ENCODE peak calls at places on chromosomes 13 and 19, in five cellular contexts. G is esophagus squamous epithelium, X is fibroblast of the conjunctiva, B is substantia nigra, N is Calu3. W is an unnamed sample.

GRCh38 chr19:12272980-12273901 is 21.4 kb downstream of the ZNF44 start:
- DNase-seq in B (no peak), N (no peak), X (no peak), G (no peak), W (no peak)

GRCh38 chr19:2634228-2634951 is 68.1 kb downstream of the GNG7 start:
- DNase-seq in N (no peak), G (no peak), B (no peak), X (no peak), W (no peak)

GRCh38 chr19:36182612-36183454 is 30.6 kb upstream of the COX7A1 start:
- DNase-seq in B (no peak), N (no peak), X (no peak), G (no peak), W (no peak)

GRCh38 chr19:49441960-49442350 is 628 bp upstream of the SLC17A7 start:
- DNase-seq in N (no peak), X (no peak), B (no peak), G (no peak), W (no peak)

GRCh38 chr13:41058229-41059070 is 2.9 kb upstream of the WBP4 start:
- DNase-seq in N (no peak), B (no peak), G (no peak), X (no peak), W (no peak)

GRCh38 chr13:51999525-51999924 is 11.7 kb downstream of the ATP7B start:
- DNase-seq in G (no peak), B (no peak), N (no peak), X (no peak), W (no peak)

GRCh38 chr19:47068246-47068645 is 19.8 kb upstream of the TMEM160 start:
- DNase-seq in B (no peak), X (no peak), N (no peak), G (no peak), W (no peak)

GRCh38 chr13:36862002-36862706 is 43.1 kb downstream of the RFXAP start:
- DNase-seq in X (no peak), N (no peak), G (no peak), B (no peak), W (no peak)

W was measured in vagina.